ENCODE peak calls at places on chromosomes 5 and 9, in seven cellular contexts. R, V, Z, E, G, C and O are unnamed samples.

GRCh38 chr9:2157277-2158105 is 142.3 kb downstream of the SMARCA2 start:
- DNase-seq in R (no peak), V (no peak), Z (no peak), E (no peak), G (no peak), C (no peak), O (no peak)

GRCh38 chr5:173888473-173889135 is 455 bp downstream of the CPEB4 start:
- DNase-seq in R (no peak), V (peak), Z (no peak), E (no peak), G (peak), C (peak), O (peak)

GRCh38 chr5:54835642-54836041 is 149.8 kb downstream of the ESM1 start:
- DNase-seq in R (no peak), V (no peak), Z (no peak), E (peak), G (no peak), C (no peak), O (no peak)

GRCh38 chr9:120363697-120364096 is 216.3 kb downstream of the CDK5RAP2 start:
- DNase-seq in R (no peak), V (no peak), Z (no peak), E (no peak), G (no peak), C (peak), O (no peak)

GRCh38 chr9:115396071-115396529 is 278.1 kb upstream of the TNC start:
- DNase-seq in R (no peak), V (no peak), Z (no peak), E (no peak), G (no peak), C (no peak), O (no peak)

GRCh38 chr9:131635285-131635684 is 90.0 kb downstream of the PRRT1B start:
- DNase-seq in R (no peak), V (peak), Z (peak), E (peak), G (peak), C (no peak), O (no peak)

GRCh38 chr9:135751501-135751900 is 49.5 kb downstream of the KCNT1 start:
- DNase-seq in R (no peak), V (no peak), Z (no peak), E (no peak), G (no peak), C (no peak), O (no peak)

GRCh38 chr9:5714501-5715401 is 85.8 kb downstream of the RIC1 start:
- DNase-seq in R (no peak), V (no peak), Z (no peak), E (no peak), G (no peak), C (no peak), O (no peak)

GRCh38 chr5:176823076-176823481 is 12.7 kb downstream of the UNC5A start:
- DNase-seq in R (no peak), V (no peak), Z (no peak), E (no peak), G (no peak), C (no peak), O (no peak)

GRCh38 chr5:36590513-36591286 is 15.7 kb upstream of the SLC1A3 start:
- DNase-seq in R (no peak), V (no peak), Z (no peak), E (no peak), G (no peak), C (no peak), O (no peak)

GRCh38 chr9:77819672-77820071 is 171.6 kb upstream of the GNA14 start:
- DNase-seq in R (no peak), V (no peak), Z (no peak), E (no peak), G (no peak), C (no peak), O (no peak)

GRCh38 chr5:12322042-12322441 is 417.8 kb upstream of the CTNND2 start:
- DNase-seq in R (no peak), V (no peak), Z (no peak), E (no peak), G (no peak), C (no peak), O (no peak)

GRCh38 chr5:111679611-111680010 is 77.4 kb downstream of the NREP start:
- DNase-seq in R (no peak), V (no peak), Z (no peak), E (no peak), G (no peak), C (no peak), O (no peak)

GRCh38 chr9:3521961-3522360 is 3.8 kb downstream of the RFX3 start:
- DNase-seq in R (no peak), V (no peak), Z (no peak), E (no peak), G (no peak), C (no peak), O (no peak)

GRCh38 chr5:38940230-38940858 is 94.5 kb downstream of the OSMR start:
- DNase-seq in R (no peak), V (no peak), Z (no peak), E (no peak), G (no peak), C (no peak), O (no peak)

GRCh38 chr9:92467511-92467910 is 14.8 kb downstream of the ASPN start:
- DNase-seq in R (no peak), V (no peak), Z (no peak), E (no peak), G (no peak), C (no peak), O (no peak)

GRCh38 chr5:113330533-113331200 is 104.1 kb downstream of the TSSK1B start:
- DNase-seq in R (no peak), V (no peak), Z (no peak), E (no peak), G (no peak), C (no peak), O (no peak)

GRCh38 chr5:102638912-102639652 is 116.0 kb upstream of the PAM start:
- DNase-seq in R (no peak), V (no peak), Z (no peak), E (no peak), G (no peak), C (no peak), O (no peak)

GRCh38 chr5:143134900-143135299 is 268.6 kb downstream of the NR3C1 start:
- DNase-seq in R (no peak), V (no peak), Z (no peak), E (no peak), G (no peak), C (no peak), O (no peak)

GRCh38 chr9:123353984-123354591 is 1.9 kb upstream of the CRB2 start:
- DNase-seq in R (no peak), V (peak), Z (no peak), E (no peak), G (peak), C (peak), O (peak)

GRCh38 chr9:136083558-136084190 is 11.4 kb downstream of the NACC2 start:
- DNase-seq in R (no peak), V (no peak), Z (no peak), E (no peak), G (no peak), C (no peak), O (no peak)

GRCh38 chr5:73596705-73597328 is 29.2 kb upstream of the ARHGEF28 start:
- DNase-seq in R (no peak), V (no peak), Z (no peak), E (no peak), G (no peak), C (peak), O (peak)

GRCh38 chr5:123036391-123037103 is at the start of gene PPIC:
- DNase-seq in R (no peak), V (peak), Z (peak), E (no peak), G (peak), C (peak), O (peak)

GRCh38 chr9:97904725-97905124 is 17.6 kb downstream of the TRMO start:
- DNase-seq in R (no peak), V (no peak), Z (no peak), E (no peak), G (no peak), C (no peak), O (no peak)

GRCh38 chr5:18314192-18314778 is 680.0 kb downstream of the TAF11L14 start:
- DNase-seq in R (no peak), V (no peak), Z (no peak), E (no peak), G (no peak), C (no peak), O (no peak)
- TF ChIP-seq CTCF in R (no peak), V (peak), Z (peak), E (no peak), G (no peak), C (no peak), O (peak)

GRCh38 chr9:113168809-113169208 is 18.0 kb downstream of the SLC31A2 start:
- DNase-seq in R (no peak), V (no peak), Z (no peak), E (no peak), G (no peak), C (no peak), O (no peak)
- TF ChIP-seq CTCF in R (no peak), V (no peak), Z (no peak), E (no peak), G (no peak), C (no peak), O (no peak)

DNA sequence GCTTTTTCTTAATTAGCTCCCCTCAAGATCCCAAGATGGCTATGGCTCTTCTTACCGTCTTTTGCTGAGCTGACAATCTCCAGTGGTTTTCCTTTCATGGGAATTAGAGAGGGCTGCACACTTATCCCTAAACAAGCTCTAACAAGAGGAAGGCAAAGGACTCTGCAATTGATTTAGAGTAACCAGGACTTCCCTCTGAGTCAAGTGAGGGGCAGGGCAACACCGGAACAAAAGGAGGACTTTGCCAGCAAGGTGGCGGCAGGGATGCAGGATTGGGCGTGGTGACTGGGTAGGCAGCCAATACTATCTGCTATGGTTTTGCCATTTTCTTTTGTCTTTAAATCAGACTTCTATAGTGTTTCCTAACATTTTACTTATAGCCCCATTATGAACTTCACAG is 9.8 kb downstream of the SLC44A1 start:
- DNase-seq in R (no peak), V (peak), Z (no peak), E (no peak), G (no peak), C (no peak), O (no peak)
- TF ChIP-seq CTCF in R (no peak), V (peak), Z (no peak), E (no peak), G (no peak), C (no peak), O (no peak)

DNA sequence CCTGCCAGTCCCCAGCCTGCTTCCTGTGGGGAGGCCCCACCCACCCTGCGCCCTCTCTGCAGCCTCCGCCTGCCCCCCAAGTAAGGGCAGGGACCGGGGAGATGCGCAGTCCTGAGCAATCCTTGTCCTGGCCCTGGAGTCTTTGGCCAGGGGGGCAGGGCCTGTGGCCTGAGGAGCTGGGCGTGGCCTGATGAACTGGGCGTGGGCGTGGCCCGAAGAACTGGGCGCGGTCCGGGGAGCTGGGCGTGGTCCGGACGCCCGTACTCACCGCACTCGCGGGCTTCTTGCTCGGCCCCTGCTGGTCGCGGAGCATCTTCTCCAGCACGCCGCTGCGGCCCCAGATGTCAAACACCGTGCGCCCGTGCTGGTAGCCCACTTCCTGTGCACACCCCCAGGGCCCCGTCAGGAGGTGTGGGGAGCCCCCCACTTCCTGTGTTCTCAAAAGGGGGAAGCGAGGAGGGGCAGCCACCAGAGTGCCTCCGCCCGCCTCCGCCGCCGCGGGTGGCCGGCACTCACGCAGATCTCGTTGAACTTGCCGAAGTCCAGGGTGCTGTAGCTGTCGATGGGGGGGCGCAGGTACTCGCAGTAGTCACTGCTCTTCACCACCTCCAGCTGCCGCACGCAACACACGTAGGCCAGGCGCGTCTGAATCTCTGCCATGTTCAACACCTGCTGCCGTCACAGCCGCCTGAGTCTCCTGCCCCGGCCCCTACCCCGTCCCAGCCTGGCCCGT is 2.7 kb upstream of the NSMF start:
- DNase-seq in R (peak), V (peak), Z (no peak), E (no peak), G (peak), C (no peak), O (peak)
- TF ChIP-seq CTCF in R (peak), V (no peak), Z (no peak), E (no peak), G (no peak), C (no peak), O (no peak)